ENCODE peak calls at places on chromosomes 4 and X, in seven cellular contexts. A is DMS153; H is cardiac muscle cell; R is naive thymus-derived CD4-positive, alpha-beta T cell; O is OCI-LY7; X is GM04503; G is activated T-helper 1 cell treated with anti-CD3 and anti-CD28 coated beads, Interleukin-2, amount 50 U/mL, for 16 hours. D is an unnamed sample.

GRCh38 chrX:151737494-151737893 is 2.9 kb downstream of the CNGA2 start:
- DNase-seq in A (no peak), H (no peak), R (no peak), O (no peak), X (no peak), G (no peak), D (no peak)

GRCh38 chrX:96591418-96591817 is 93.2 kb upstream of the DIAPH2 start:
- DNase-seq in A (no peak), H (no peak), R (no peak), O (no peak), X (no peak), G (no peak), D (no peak)

GRCh38 chr4:38091636-38092035 is 131.4 kb downstream of the PTTG2 start:
- DNase-seq in A (no peak), H (peak; percentile 42), R (no peak), O (no peak), X (no peak), G (no peak), D (no peak)

GRCh38 chrX:63128509-63128908 is 222.6 kb downstream of the SPIN4 start:
- DNase-seq in A (no peak), H (peak; percentile 0), R (no peak), O (peak; percentile 7), X (no peak), G (no peak), D (no peak)

GRCh38 chr4:139144161-139144859 is 32.7 kb downstream of the ELF2 start:
- DNase-seq in A (no peak), H (peak; percentile 79), R (no peak), O (no peak), X (peak; percentile 25), G (no peak), D (peak; percentile 39)

GRCh38 chrX:2710041-2710471 is 19.0 kb downstream of the CD99 start:
- DNase-seq in A (no peak), H (peak; percentile 76), R (no peak), O (no peak), X (peak; percentile 77), G (peak; percentile 20), D (no peak)

GRCh38 chr4:6362896-6363295 is 93.2 kb downstream of the WFS1 start:
- DNase-seq in A (no peak), H (peak; percentile 55), R (no peak), O (peak; percentile 22), X (no peak), G (no peak), D (peak; percentile 67)

GRCh38 chr4:3352918-3353594 is 60.2 kb downstream of the RGS12 start:
- DNase-seq in A (no peak), H (no peak), R (no peak), O (no peak), X (no peak), G (no peak), D (no peak)

GRCh38 chr4:90845777-90846176 is 718.6 kb downstream of the CCSER1 start:
- DNase-seq in A (no peak), H (no peak), R (no peak), O (no peak), X (no peak), G (no peak), D (no peak)

GRCh38 chrX:53003111-53003510 is 44.8 kb upstream of the FAM156A start:
- DNase-seq in A (no peak), H (peak; percentile 17), R (no peak), O (no peak), X (no peak), G (no peak), D (no peak)

GRCh38 chr4:184824776-184825393 is 883 bp downstream of the ACSL1 start:
- DNase-seq in A (no peak), H (no peak), R (peak; percentile 24), O (peak; percentile 44), X (no peak), G (no peak), D (no peak)

GRCh38 chr4:68342139-68342538 is 7.8 kb downstream of the YTHDC1 start:
- DNase-seq in A (no peak), H (peak; percentile 70), R (no peak), O (no peak), X (peak; percentile 39), G (no peak), D (no peak)

GRCh38 chr4:147969573-147969972 is 237.7 kb downstream of the ARHGAP10 start:
- DNase-seq in A (no peak), H (no peak), R (no peak), O (no peak), X (no peak), G (no peak), D (no peak)

GRCh38 chr4:32560306-32560705 is 1840.1 kb downstream of the PCDH7 start:
- DNase-seq in A (no peak), H (peak; percentile 77), R (no peak), O (no peak), X (no peak), G (no peak), D (no peak)

GRCh38 chr4:4986856-4987255 is 32.4 kb downstream of the CYTL1 start:
- DNase-seq in A (no peak), H (no peak), R (no peak), O (no peak), X (no peak), G (no peak), D (no peak)

GRCh38 chr4:109319684-109320083 is 17.2 kb upstream of the COL25A1 start:
- DNase-seq in A (no peak), H (no peak), R (no peak), O (no peak), X (no peak), G (no peak), D (no peak)

GRCh38 chr4:170853422-170854021 is 763.8 kb upstream of the AADAT start:
- DNase-seq in A (peak; percentile 3), H (no peak), R (no peak), O (peak; percentile 45), X (no peak), G (no peak), D (no peak)

GRCh38 chrX:6311540-6311939 is 82.9 kb upstream of the NLGN4X start:
- DNase-seq in A (no peak), H (no peak), R (no peak), O (no peak), X (no peak), G (no peak), D (no peak)

GRCh38 chrX:16931371-16931770 is 15.1 kb upstream of the REPS2 start:
- DNase-seq in A (no peak), H (no peak), R (no peak), O (no peak), X (no peak), G (no peak), D (no peak)

GRCh38 chrX:129726307-129727111 is 12.3 kb upstream of the XPNPEP2 start:
- DNase-seq in A (peak; percentile 48), H (peak; percentile 75), R (no peak), O (peak; percentile 23), X (no peak), G (no peak), D (peak; percentile 61)

GRCh38 chr4:20474119-20474518 is 222.4 kb downstream of the SLIT2 start:
- DNase-seq in A (no peak), H (peak; percentile 53), R (no peak), O (no peak), X (no peak), G (no peak), D (no peak)

GRCh38 chr4:40699648-40700047 is 50.1 kb upstream of the NSUN7 start:
- DNase-seq in A (no peak), H (peak; percentile 63), R (no peak), O (no peak), X (peak; percentile 42), G (no peak), D (no peak)

GRCh38 chr4:52260507-52261302 is 209.6 kb downstream of the SPATA18 start:
- DNase-seq in A (no peak), H (peak; percentile 14), R (no peak), O (peak; percentile 1), X (no peak), G (no peak), D (no peak)

GRCh38 chr4:109559625-109559982 is 442 bp upstream of the MCUB start:
- DNase-seq in A (no peak), H (peak; percentile 60), R (no peak), O (peak; percentile 33), X (no peak), G (peak; percentile 21), D (no peak)

GRCh38 chr4:31674313-31674947 is 954.3 kb downstream of the PCDH7 start:
- DNase-seq in A (no peak), H (peak; percentile 35), R (no peak), O (peak; percentile 1), X (no peak), G (no peak), D (no peak)